ENCODE peak calls at places on chromosomes 6 and 20, in four cellular contexts. X, L, W and U are unnamed samples.

GRCh38 chr6:53943410-53943809 is 148.6 kb downstream of the LRRC1 start:
- DNase-seq in X (no peak), L (no peak), W (peak; percentile 49), U (peak; percentile 4)

GRCh38 chr6:21101694-21102093 is 491.9 kb upstream of the SOX4 start:
- DNase-seq in X (no peak), L (no peak), W (no peak), U (no peak)

GRCh38 chr6:158046201-158047119 is 64.8 kb downstream of the SYNJ2 start:
- DNase-seq in X (no peak), L (no peak), W (no peak), U (no peak)

GRCh38 chr6:132780770-132781371 is 17.6 kb downstream of the SLC18B1 start:
- DNase-seq in X (no peak), L (no peak), W (no peak), U (no peak)

GRCh38 chr6:148997863-148998262 is 251.0 kb downstream of the UST start:
- DNase-seq in X (no peak), L (no peak), W (no peak), U (no peak)

GRCh38 chr6:7439243-7439642 is 49.6 kb downstream of the RIOK1 start:
- DNase-seq in X (no peak), L (no peak), W (no peak), U (no peak)

GRCh38 chr6:170093658-170094596 is 197.0 kb downstream of the DLL1 start:
- DNase-seq in X (no peak), L (peak; percentile 62), W (no peak), U (no peak)

GRCh38 chr6:8940356-8940755 is 505.0 kb upstream of the SLC35B3 start:
- DNase-seq in X (no peak), L (no peak), W (no peak), U (no peak)

GRCh38 chr6:12909828-12910227 is 193.3 kb downstream of the PHACTR1 start:
- DNase-seq in X (no peak), L (no peak), W (no peak), U (no peak)

GRCh38 chr6:157746897-157747296 is 76.1 kb upstream of the SNX9 start:
- DNase-seq in X (no peak), L (no peak), W (no peak), U (no peak)

GRCh38 chr6:20186981-20187380 is 25.3 kb downstream of the MBOAT1 start:
- DNase-seq in X (no peak), L (no peak), W (no peak), U (no peak)

GRCh38 chr20:49695830-49696229 is 17.8 kb downstream of the B4GALT5 start:
- DNase-seq in X (no peak), L (no peak), W (no peak), U (no peak)

GRCh38 chr20:16260911-16261310 is 312.3 kb downstream of the KIF16B start:
- DNase-seq in X (no peak), L (no peak), W (no peak), U (no peak)

GRCh38 chr6:78835817-78836216 is 31.5 kb upstream of the IRAK1BP1 start:
- DNase-seq in X (no peak), L (no peak), W (no peak), U (no peak)

GRCh38 chr20:5688431-5688972 is 61.7 kb upstream of the SHLD1 start:
- DNase-seq in X (no peak), L (no peak), W (no peak), U (peak; percentile 7)

GRCh38 chr20:61839223-61839911 is 226.3 kb downstream of the TAF4 start:
- DNase-seq in X (no peak), L (no peak), W (no peak), U (no peak)

GRCh38 chr6:115814907-115815306 is 245.8 kb downstream of the FRK start:
- DNase-seq in X (no peak), L (no peak), W (no peak), U (no peak)

GRCh38 chr20:14451458-14451857 is 114.0 kb upstream of the FLRT3 start:
- DNase-seq in X (no peak), L (no peak), W (no peak), U (no peak)

GRCh38 chr20:49964964-49965780 is 17.6 kb upstream of the SNAI1 start:
- DNase-seq in X (peak; percentile 54), L (peak; percentile 46), W (no peak), U (no peak)

GRCh38 chr6:131177996-131178395 is 42.7 kb downstream of the AKAP7 start:
- DNase-seq in X (no peak), L (no peak), W (no peak), U (no peak)

GRCh38 chr6:31204751-31205145 is 34.3 kb upstream of the POU5F1 start:
- DNase-seq in X (no peak), L (no peak), W (no peak), U (no peak)
- H3K27ac ChIP-seq in X (peak overlapping the region; percentile 56), L (peak overlapping the region; percentile 85), W (no peak overlapping the region), U (no peak overlapping the region)

DNA sequence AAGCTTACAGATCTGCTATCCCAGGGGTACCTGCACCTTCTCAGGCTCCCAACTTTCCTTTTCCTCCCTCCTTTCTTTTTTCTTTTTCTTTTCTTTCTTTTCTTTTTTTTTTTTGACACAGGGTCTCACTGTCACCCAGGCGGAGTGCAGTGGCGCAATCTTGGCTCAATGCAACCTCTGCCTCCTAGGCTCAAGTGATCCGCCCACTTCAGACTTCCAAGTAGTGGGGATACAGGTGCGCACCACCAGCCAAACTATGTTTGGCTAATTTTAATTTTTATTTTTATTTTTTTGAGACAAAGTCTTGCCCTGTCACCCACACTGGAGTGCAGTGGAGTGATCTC is 36.0 kb downstream of the PIM1 start:
- DNase-seq in X (no peak), L (no peak), W (no peak), U (no peak)
- H3K27ac ChIP-seq in X (no peak overlapping the region), L (no peak overlapping the region), W (no peak overlapping the region), U (no peak overlapping the region)

GRCh38 chr6:125854355-125854754 is 63.6 kb downstream of the NCOA7 start:
- DNase-seq in X (no peak), L (no peak), W (no peak), U (no peak)

GRCh38 chr6:125857846-125858245 is 67.1 kb downstream of the NCOA7 start:
- DNase-seq in X (no peak), L (no peak), W (no peak), U (no peak)

GRCh38 chr6:125855783-125856182 is 65.0 kb downstream of the NCOA7 start:
- DNase-seq in X (no peak), L (no peak), W (no peak), U (no peak)

GRCh38 chr6:125859691-125860210 is 69.0 kb downstream of the NCOA7 start:
- DNase-seq in X (no peak), L (no peak), W (no peak), U (no peak)

GRCh38 chr6:125858427-125859320 is 67.9 kb downstream of the NCOA7 start:
- DNase-seq in X (peak; percentile 42), L (peak; percentile 67), W (peak; percentile 27), U (no peak)
- H3K27ac ChIP-seq in X (no peak overlapping the region), L (no peak overlapping the region), W (no peak overlapping the region), U (peak overlapping the region; percentile 11)

DNA sequence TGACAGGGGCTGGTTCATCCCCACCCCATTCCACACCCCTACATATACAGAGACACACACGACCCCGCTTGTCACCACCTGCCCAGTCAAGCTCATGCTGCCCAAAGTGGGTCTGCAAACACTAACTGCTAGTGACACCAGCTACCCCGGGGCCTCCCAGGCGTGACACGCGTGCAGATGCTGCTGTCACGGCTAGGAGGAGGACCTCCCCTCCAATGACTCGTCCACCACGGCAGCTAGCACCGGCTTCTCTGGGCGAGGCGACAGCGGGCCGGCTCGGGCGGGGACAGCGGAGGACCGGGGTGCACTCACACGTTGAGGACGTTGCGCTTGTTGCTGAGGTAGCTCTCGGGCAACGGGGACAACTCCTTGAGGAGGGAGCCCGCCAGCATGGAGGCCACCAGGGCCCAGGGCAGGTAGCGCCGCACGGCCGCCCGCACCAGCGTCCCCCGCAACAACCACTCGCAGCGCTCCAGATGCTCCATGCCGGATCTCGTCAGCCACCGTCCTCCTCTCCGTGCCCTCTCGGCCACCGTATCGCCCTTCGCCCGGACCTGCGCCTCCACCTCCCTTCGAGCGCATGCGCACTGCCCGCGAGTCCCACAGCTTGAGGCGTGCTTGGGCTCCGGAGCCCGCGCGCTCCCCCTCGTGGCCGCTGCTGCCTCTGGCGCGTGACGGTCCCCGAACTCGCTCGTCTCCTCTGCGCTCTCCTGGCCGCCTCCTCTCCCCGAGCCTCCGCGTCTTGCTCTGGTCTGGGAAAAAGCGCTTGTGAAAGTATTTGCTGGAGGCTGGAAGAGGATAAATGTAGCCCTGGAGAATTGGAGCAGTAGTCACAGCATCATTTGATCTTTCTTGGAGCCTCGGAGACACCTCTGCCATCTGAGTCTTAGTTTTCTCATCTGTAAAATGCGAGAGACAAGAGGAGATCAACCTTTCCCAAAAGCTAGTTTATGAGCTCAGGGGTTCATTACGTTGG is at the start of gene FITM2:
- DNase-seq in X (peak; percentile 93), L (peak; percentile 99), W (peak; percentile 98), U (peak; percentile 95)
- H3K27ac ChIP-seq in X (peak within 1 kb of the TSS; percentile 54), L (peak within 1 kb of the TSS; percentile 80), W (peak within 1 kb of the TSS; percentile 18), U (no peak within 1 kb of the TSS)

GRCh38 chr6:63598001-63598250 is 25.6 kb downstream of the LOC128125822 start:
- DNase-seq in X (no peak), L (no peak), W (no peak), U (no peak)
- H3K27ac ChIP-seq in X (no peak overlapping the region), L (no peak overlapping the region), W (no peak overlapping the region), U (peak overlapping the region; percentile 64)

GRCh38 chr6:121597654-121598053 is 162.2 kb downstream of the GJA1 start:
- DNase-seq in X (no peak), L (no peak), W (no peak), U (no peak)

GRCh38 chr6:121595646-121596045 is 160.2 kb downstream of the GJA1 start:
- DNase-seq in X (no peak), L (no peak), W (no peak), U (no peak)

GRCh38 chr6:121596441-121596840 is 161.0 kb downstream of the GJA1 start:
- DNase-seq in X (no peak), L (no peak), W (no peak), U (no peak)

GRCh38 chr6:121603486-121603885 is 168.0 kb downstream of the GJA1 start:
- DNase-seq in X (no peak), L (no peak), W (no peak), U (no peak)

GRCh38 chr6:121600389-121601233 is 165.2 kb downstream of the GJA1 start:
- DNase-seq in X (no peak), L (no peak), W (no peak), U (no peak)
- H3K27ac ChIP-seq in X (no peak overlapping the region), L (no peak overlapping the region), W (no peak overlapping the region), U (no peak overlapping the region)

GRCh38 chr6:46925563-46926253 is 4.0 kb upstream of the ADGRF5 start:
- DNase-seq in X (no peak), L (no peak), W (no peak), U (no peak)

GRCh38 chr6:46918830-46919229 is 2.9 kb downstream of the ADGRF5 start:
- DNase-seq in X (no peak), L (no peak), W (no peak), U (no peak)

GRCh38 chr6:46923476-46923875 is 1.7 kb upstream of the ADGRF5 start:
- DNase-seq in X (no peak), L (no peak), W (no peak), U (no peak)

GRCh38 chr6:46921059-46921458 is 679 bp downstream of the ADGRF5 start:
- DNase-seq in X (no peak), L (no peak), W (no peak), U (no peak)

DNA sequence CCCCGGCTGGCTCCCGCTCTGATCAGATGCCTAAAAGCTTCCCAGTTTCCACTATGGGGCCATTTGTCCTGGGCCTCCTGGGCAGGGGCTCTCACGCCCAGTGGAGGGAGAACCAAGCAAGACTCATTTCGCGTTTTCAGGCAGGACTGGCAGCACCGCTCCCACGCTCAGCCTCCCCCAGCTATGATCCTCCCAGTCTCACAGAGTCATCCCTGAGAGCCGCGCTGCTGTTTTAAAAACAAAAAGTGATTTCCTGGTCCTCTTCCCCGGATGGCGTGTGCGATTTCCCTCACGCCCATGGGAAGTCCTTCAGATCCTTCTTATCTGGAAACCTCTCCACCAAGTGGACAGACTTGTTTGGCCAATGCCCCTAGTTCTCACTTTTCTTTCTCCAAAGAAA is at the start of gene ADGRF5:
- DNase-seq in X (no peak), L (no peak), W (no peak), U (no peak)
- H3K27ac ChIP-seq in X (no peak within 1 kb of the TSS), L (peak within 1 kb of the TSS; percentile 45), W (no peak within 1 kb of the TSS), U (peak within 1 kb of the TSS; percentile 61)